ENCODE peak calls at places on chromosomes 4 and X, in eight cellular contexts. V, L, G, C, J, Z, H and F are unnamed samples.

GRCh38 chr4:64230709-64231310 is 178.4 kb downstream of the TECRL start:
- DNase-seq in V (peak; percentile 23), C (peak; percentile 52), G (no peak), L (peak; percentile 8), H (no peak), J (no peak), Z (no peak), F (no peak)

GRCh38 chrX:119729408-119730201 is 28.8 kb upstream of the SOWAHD start:
- DNase-seq in C (peak; percentile 80), G (peak; percentile 21), Z (peak; percentile 55), L (peak; percentile 54), H (peak; percentile 31), J (peak; percentile 59), V (peak; percentile 69), F (no peak)

GRCh38 chrX:103919336-103919682 is 43.1 kb upstream of the TMSB15B start:
- DNase-seq in H (no peak), Z (no peak), J (no peak), L (no peak), C (no peak), G (no peak), V (no peak), F (no peak)

GRCh38 chr4:124199755-124200154 is 512.8 kb downstream of the ANKRD50 start:
- DNase-seq in V (no peak), H (no peak), L (no peak), J (peak; percentile 89), G (no peak), Z (no peak), C (no peak), F (no peak)

GRCh38 chr4:147842573-147842972 is 110.7 kb downstream of the ARHGAP10 start:
- DNase-seq in L (no peak), G (no peak), C (no peak), V (peak; percentile 46), Z (no peak), H (no peak), J (no peak), F (peak; percentile 28)

GRCh38 chrX:105608745-105609144 is 213.6 kb upstream of the NRK start:
- DNase-seq in L (no peak), J (no peak), C (no peak), H (no peak), V (no peak), Z (no peak), G (no peak), F (no peak)

GRCh38 chr4:19945979-19946380 is 305.7 kb upstream of the SLIT2 start:
- DNase-seq in Z (no peak), C (no peak), L (peak; percentile 32), J (peak; percentile 84), H (no peak), V (no peak), G (no peak), F (no peak)

GRCh38 chr4:122755675-122756074 is 23.2 kb downstream of the BBS12 start:
- DNase-seq in Z (no peak), H (no peak), J (no peak), V (no peak), L (no peak), G (no peak), C (no peak), F (no peak)

GRCh38 chrX:139158256-139158655 is 372.3 kb upstream of the F9 start:
- DNase-seq in Z (no peak), V (peak; percentile 16), J (no peak), C (peak; percentile 29), G (no peak), H (no peak), L (no peak), F (no peak)

GRCh38 chrX:154458954-154459829 is 1.1 kb downstream of the PLXNA3 start:
- DNase-seq in V (no peak), G (no peak), Z (no peak), J (no peak), C (no peak), L (no peak), H (no peak), F (no peak)

GRCh38 chr4:6362896-6363295 is 93.2 kb downstream of the WFS1 start:
- DNase-seq in Z (peak; percentile 31), H (no peak), G (no peak), V (peak; percentile 65), C (peak; percentile 78), L (no peak), J (peak; percentile 5), F (no peak)

GRCh38 chr4:174864031-174864430 is 35.0 kb upstream of the GLRA3 start:
- DNase-seq in G (no peak), H (no peak), L (no peak), V (no peak), Z (no peak), C (no peak), J (no peak), F (no peak)

GRCh38 chrX:150361070-150361776 is 1.9 kb upstream of the MAMLD1 start:
- DNase-seq in Z (no peak), V (peak; percentile 6), J (no peak), G (no peak), H (no peak), C (peak; percentile 57), L (no peak), F (no peak)

GRCh38 chrX:139112432-139112831 is 400.9 kb upstream of the FGF13 start:
- DNase-seq in H (no peak), J (no peak), L (no peak), V (no peak), G (no peak), C (no peak), Z (no peak), F (no peak)

GRCh38 chrX:150459168-150459567 is 96.1 kb downstream of the MAMLD1 start:
- DNase-seq in L (no peak), H (no peak), G (no peak), J (no peak), Z (no peak), C (no peak), V (no peak), F (no peak)

GRCh38 chr4:8501781-8502180 is 61.2 kb downstream of the TRMT44 start:
- DNase-seq in C (no peak), G (no peak), H (no peak), J (no peak), V (no peak), Z (no peak), L (no peak), F (no peak)

GRCh38 chr4:138975225-138975624 is 40.4 kb upstream of the NOCT start:
- DNase-seq in L (no peak), C (peak; percentile 91), Z (no peak), J (no peak), V (peak; percentile 17), H (no peak), G (no peak), F (no peak)

GRCh38 chr4:106584590-106584989 is 216.0 kb upstream of the GIMD1 start:
- DNase-seq in L (no peak), Z (no peak), G (no peak), H (no peak), C (no peak), J (no peak), V (no peak), F (no peak)

GRCh38 chr4:54661686-54662085 is 3.9 kb downstream of the KIT start:
- DNase-seq in Z (no peak), V (no peak), C (no peak), J (no peak), L (no peak), H (no peak), G (no peak), F (no peak)

DNA sequence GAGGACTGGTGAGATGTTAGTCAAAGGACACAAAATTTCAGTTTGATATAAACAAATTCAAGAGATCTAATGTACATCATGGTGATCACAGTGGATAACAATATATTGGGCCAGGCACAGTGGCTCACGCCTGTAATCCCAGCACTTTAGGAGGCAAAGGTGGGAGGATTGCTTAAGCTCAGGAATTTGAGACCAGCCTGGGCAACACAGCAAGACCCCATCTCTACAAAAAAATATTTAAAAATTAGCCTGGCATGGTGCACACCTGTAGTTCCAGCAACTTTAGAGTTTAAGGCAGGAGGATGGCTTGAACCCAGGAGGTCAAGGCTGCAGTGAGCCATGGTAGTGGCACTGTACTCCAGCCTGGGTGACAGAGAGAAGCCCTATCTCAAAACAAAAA is 8.7 kb downstream of the SCARB2 start:
- DNase-seq in J (no peak), Z (no peak), G (no peak), C (no peak), H (no peak), L (no peak), V (no peak), F (no peak)
- TF ChIP-seq POLR2AphosphoS5 in J (no peak), Z (no peak), G (no peak), C (no peak), H (no peak), L (no peak), V (no peak), F (no peak)

GRCh38 chr4:113452868-113453620 is 308.5 kb downstream of the CAMK2D start:
- DNase-seq in C (peak; percentile 92), V (no peak), H (no peak), G (peak; percentile 53), Z (no peak), L (no peak), J (peak; percentile 95), F (no peak)
- H3K27ac ChIP-seq in C (peak overlapping the region; percentile 70), V (no peak overlapping the region), H (no peak overlapping the region), G (peak overlapping the region; percentile 68), Z (no peak overlapping the region), L (no peak overlapping the region), J (peak overlapping the region; percentile 78), F (no peak overlapping the region)

GRCh38 chr4:13541720-13542576 is 2.4 kb downstream of the NKX3-2 start:
- DNase-seq in C (peak; percentile 88), Z (no peak), J (no peak), L (no peak), H (no peak), V (no peak), G (no peak), F (no peak)
- TF ChIP-seq EZH2 in C (peak; percentile 33), Z (no peak), J (peak; percentile 87), L (no peak), H (no peak), V (no peak), G (no peak), F (no peak)

GRCh38 chr4:78650106-78651021 is 98.8 kb downstream of the ANXA3 start:
- DNase-seq in J (no peak), G (no peak), V (peak; percentile 65), C (no peak), L (no peak), Z (no peak), H (no peak), F (no peak)
- TF ChIP-seq POLR2AphosphoS5 in J (no peak), G (no peak), V (peak; percentile 62), C (no peak), L (no peak), Z (no peak), H (no peak), F (no peak)